ENCODE peak calls at places on chromosomes 5 and 9, in seven cellular contexts. V is IMR-90; K is MG63; I is heart left ventricle; X is left lung; J is gastrocnemius medialis; H is naive thymus-derived CD4-positive, alpha-beta T cell. A is an unnamed sample. For H3K36me3, the result is how much of the 10 kb centered on the place peaks cover.

GRCh38 chr5:140595538-140595937 is 30.9 kb downstream of the SLC35A4 start:
- DNase-seq in V (no peak), K (no peak), I (no peak), X (no peak), J (peak), H (no peak), A (no peak)

GRCh38 chr9:126999315-127000068 is 84.9 kb downstream of the RALGPS1 start:
- DNase-seq in V (no peak), K (no peak), I (no peak), X (no peak), J (no peak), H (no peak), A (no peak)

GRCh38 chr5:135468086-135468485 is 15.9 kb upstream of the TIFAB start:
- DNase-seq in V (no peak), K (no peak), I (no peak), X (no peak), J (no peak), H (no peak), A (no peak)

GRCh38 chr5:32254987-32255900 is 57.5 kb downstream of the MTMR12 start:
- DNase-seq in V (peak), K (peak), I (no peak), X (no peak), J (no peak), H (no peak), A (no peak)

GRCh38 chr9:127417130-127418036 is 6.8 kb upstream of the ZNF79 start:
- DNase-seq in V (peak), K (peak), I (no peak), X (no peak), J (no peak), H (no peak), A (peak)

GRCh38 chr9:14348241-14349140 is 34.5 kb upstream of the NFIB start:
- DNase-seq in V (no peak), K (peak), I (no peak), X (peak), J (no peak), H (no peak), A (no peak)

GRCh38 chr5:40841068-40841805 is at the start of gene CARD6:
- DNase-seq in V (peak), K (no peak), I (no peak), X (no peak), J (no peak), H (peak), A (peak)

GRCh38 chr9:111632051-111632450 is 917 bp downstream of the DNAJC25 start:
- DNase-seq in V (no peak), K (no peak), I (no peak), X (no peak), J (no peak), H (no peak), A (no peak)

GRCh38 chr9:22108581-22109370 is 99.7 kb upstream of the CDKN2B start:
- DNase-seq in V (peak), K (no peak), I (no peak), X (no peak), J (no peak), H (no peak), A (no peak)

GRCh38 chr9:89592963-89593775 is 11.6 kb upstream of the GADD45G start:
- DNase-seq in V (peak), K (peak), I (no peak), X (no peak), J (no peak), H (no peak), A (peak)

GRCh38 chr5:31860726-31861432 is 221.9 kb downstream of the PDZD2 start:
- DNase-seq in V (no peak), K (no peak), I (no peak), X (no peak), J (no peak), H (peak), A (no peak)

GRCh38 chr5:55691265-55692105 is 20.6 kb downstream of the SLC38A9 start:
- DNase-seq in V (peak), K (no peak), I (no peak), X (no peak), J (peak), H (peak), A (no peak)

GRCh38 chr9:34646211-34647083 is at the start of gene GALT:
- DNase-seq in V (peak), K (peak), I (peak), X (peak), J (peak), H (peak), A (peak)

GRCh38 chr5:145223582-145223981 is 611.6 kb downstream of the PRELID2 start:
- DNase-seq in V (no peak), K (no peak), I (no peak), X (no peak), J (no peak), H (no peak), A (no peak)

GRCh38 chr9:7273575-7273974 is 515.8 kb downstream of the KDM4C start:
- DNase-seq in V (peak), K (no peak), I (no peak), X (no peak), J (no peak), H (no peak), A (no peak)

GRCh38 chr9:33244150-33244784 is 4.3 kb downstream of the SPINK4 start:
- DNase-seq in V (no peak), K (no peak), I (no peak), X (no peak), J (no peak), H (no peak), A (no peak)

GRCh38 chr5:130198927-130199326 is 294.7 kb downstream of the CHSY3 start:
- DNase-seq in V (no peak), K (no peak), I (no peak), X (no peak), J (no peak), H (no peak), A (no peak)

GRCh38 chr5:159106569-159107282 is 7.0 kb upstream of the EBF1 start:
- DNase-seq in V (peak), K (peak), I (peak), X (peak), J (no peak), H (peak), A (peak)

GRCh38 chr9:133792721-133793470 is 54.7 kb upstream of the SARDH start:
- DNase-seq in V (peak), K (peak), I (peak), X (peak), J (peak), H (peak), A (peak)

GRCh38 chr5:143002459-143003327 is 232.5 kb downstream of the ARHGAP26 start:
- DNase-seq in V (peak), K (peak), I (no peak), X (no peak), J (no peak), H (peak), A (peak)

GRCh38 chr5:97133106-97133505 is 9.3 kb downstream of the LIX1 start:
- DNase-seq in V (no peak), K (no peak), I (no peak), X (no peak), J (no peak), H (no peak), A (no peak)

GRCh38 chr5:93078082-93079038 is 502.7 kb downstream of the NR2F1-AS1 start:
- DNase-seq in V (peak), K (peak), I (peak), X (no peak), J (no peak), H (no peak), A (peak)

GRCh38 chr9:73152445-73152844 is 780 bp downstream of the ANXA1 start:
- DNase-seq in V (peak), K (no peak), I (no peak), X (no peak), J (no peak), H (no peak), A (peak)

GRCh38 chr5:109844148-109844547 is 154.4 kb downstream of the MAN2A1 start:
- DNase-seq in V (peak), K (no peak), I (no peak), X (no peak), J (no peak), H (no peak), A (no peak)
- H3K36me3 ChIP-seq in V (under half), K (under half), I (half or more), X (under half), J (under half), H (under half), A (half or more)

DNA sequence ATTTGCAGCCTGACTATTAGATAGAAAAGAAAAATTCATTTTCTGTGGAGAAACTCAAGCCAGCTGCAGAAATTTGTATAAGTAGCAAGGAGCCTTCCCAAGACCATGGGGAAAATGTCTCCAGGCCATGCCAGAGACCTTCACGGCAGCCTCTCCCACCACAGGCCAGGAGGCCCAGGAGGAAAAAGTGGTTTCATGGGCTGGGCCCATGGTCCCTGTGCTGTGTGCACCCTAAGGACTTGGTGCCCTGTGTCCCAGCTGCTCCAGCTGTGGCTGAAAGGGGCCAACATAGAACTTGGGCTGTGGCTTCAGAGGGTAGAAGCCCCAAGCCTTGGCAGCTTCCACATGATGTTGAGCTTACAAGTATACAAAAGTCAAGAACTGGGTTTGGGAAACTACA is 73.3 kb upstream of the TTC23L start:
- DNase-seq in V (no peak), K (no peak), I (no peak), X (no peak), J (no peak), H (no peak), A (no peak)
- H3K36me3 ChIP-seq in V (under half), K (half or more), I (under half), X (under half), J (under half), H (under half), A (under half)

DNA sequence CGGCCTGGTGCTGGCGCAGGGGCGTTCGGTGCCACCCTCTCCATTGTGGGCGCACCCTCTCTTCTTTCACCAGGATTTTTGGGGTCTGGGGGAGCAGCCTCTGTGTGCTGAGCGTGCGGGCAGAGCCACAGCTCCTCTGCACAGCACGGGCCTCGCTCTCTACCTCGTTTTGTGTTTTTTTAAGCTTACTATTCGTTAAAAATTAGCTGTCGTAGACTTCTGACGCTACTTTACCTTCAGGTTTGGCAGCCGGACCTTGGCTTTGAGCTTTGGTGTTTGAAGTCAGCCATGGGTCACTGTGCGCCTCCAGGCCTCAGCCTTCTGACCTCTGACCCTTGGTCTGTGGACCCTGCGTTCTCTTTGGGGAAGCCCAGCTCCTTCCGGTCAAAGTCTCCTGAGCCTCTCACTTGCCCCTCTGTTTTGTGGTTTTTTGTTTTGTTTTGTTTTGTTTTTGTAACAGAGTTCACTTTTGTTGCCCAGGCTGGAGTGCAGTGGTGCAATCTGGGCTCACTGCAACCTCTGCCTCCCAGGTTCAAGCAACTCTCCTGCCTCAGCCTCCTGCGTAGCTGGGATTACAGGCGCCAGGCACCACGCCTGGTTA is 88.2 kb upstream of the CACNA1B start:
- DNase-seq in V (no peak), K (no peak), I (no peak), X (no peak), J (no peak), H (no peak), A (no peak)
- H3K36me3 ChIP-seq in V (under half), K (under half), I (half or more), X (half or more), J (under half), H (under half), A (under half)

DNA sequence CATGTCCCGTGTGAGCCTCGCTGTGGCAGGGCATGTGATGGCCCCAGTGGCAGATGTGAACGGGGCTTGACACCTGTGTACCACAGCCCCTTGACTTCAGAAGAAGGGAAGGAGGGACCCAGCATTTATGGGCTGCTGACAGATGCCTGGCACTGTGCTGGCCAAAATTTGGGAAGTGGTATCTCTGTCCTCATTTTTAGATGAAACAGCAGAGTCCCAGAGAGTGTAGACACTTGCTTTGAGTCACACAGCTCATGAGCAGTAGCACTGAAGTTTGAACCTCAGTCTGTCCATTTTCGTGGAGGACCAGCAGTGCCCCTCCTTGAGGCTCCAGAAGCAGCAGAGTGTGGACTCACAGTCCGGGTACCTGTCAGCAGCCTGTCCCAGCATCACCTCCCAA is 16.5 kb downstream of the NEK6 start:
- DNase-seq in V (no peak), K (no peak), I (no peak), X (no peak), J (no peak), H (no peak), A (no peak)
- H3K36me3 ChIP-seq in V (under half), K (under half), I (under half), X (under half), J (under half), H (under half), A (half or more)

DNA sequence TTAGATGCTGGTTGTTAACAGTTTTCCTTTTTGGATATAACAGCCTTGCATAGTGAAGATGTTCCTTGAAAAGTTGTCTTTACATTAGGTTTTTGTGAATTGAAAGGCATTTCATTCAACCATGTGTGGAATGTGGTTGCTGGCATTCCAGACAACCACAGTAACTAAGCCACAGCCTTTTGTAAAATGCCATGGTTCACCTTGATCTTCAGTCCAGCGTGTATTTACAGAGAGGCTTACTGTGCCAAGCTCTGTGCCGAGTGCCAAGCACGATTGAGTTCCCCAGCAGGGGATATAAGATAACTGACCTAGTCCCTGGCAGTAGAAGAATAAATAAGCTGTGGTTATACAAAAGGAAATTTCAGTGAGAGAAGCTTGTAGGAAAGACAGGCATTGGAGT is 4.9 kb downstream of the EXOSC2 start:
- DNase-seq in V (peak), K (peak), I (no peak), X (no peak), J (no peak), H (no peak), A (peak)
- H3K36me3 ChIP-seq in V (under half), K (half or more), I (half or more), X (half or more), J (under half), H (under half), A (half or more)

DNA sequence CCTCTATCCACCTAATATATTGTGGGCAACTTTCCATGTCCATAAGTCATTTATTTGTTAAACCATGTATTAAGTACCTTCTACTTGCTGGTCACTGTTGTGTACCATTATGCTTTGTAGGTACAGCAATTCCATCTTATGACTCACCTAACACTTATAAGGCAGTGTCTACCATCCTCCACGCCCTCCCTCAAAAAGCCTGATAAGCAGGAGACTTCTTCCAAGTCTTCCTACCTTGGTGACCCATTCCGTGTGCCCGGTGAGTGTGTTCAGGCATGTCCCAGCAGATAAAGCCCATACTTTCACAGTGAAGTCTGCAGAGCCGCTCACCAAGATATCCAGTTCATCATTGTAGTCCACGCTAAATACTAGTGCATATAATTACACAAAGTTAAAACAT is 17.4 kb downstream of the FBXW2 start:
- DNase-seq in V (no peak), K (no peak), I (no peak), X (no peak), J (no peak), H (no peak), A (no peak)
- H3K36me3 ChIP-seq in V (under half), K (half or more), I (half or more), X (half or more), J (under half), H (under half), A (half or more)

GRCh38 chr5:14476791-14477435 is 104.7 kb upstream of the OTULINL start:
- DNase-seq in V (peak), K (no peak), I (no peak), X (no peak), J (no peak), H (no peak), A (peak)
- H3K36me3 ChIP-seq in V (half or more), K (half or more), I (half or more), X (half or more), J (under half), H (under half), A (half or more)

GRCh38 chr9:97629136-97629535 is 4.0 kb downstream of the TSTD2 start:
- DNase-seq in V (no peak), K (no peak), I (no peak), X (no peak), J (no peak), H (no peak), A (no peak)

GRCh38 chr9:97625620-97626019 is 7.5 kb downstream of the TSTD2 start:
- DNase-seq in V (no peak), K (no peak), I (no peak), X (no peak), J (no peak), H (no peak), A (no peak)

GRCh38 chr9:97628668-97629067 is 4.5 kb downstream of the TSTD2 start:
- DNase-seq in V (no peak), K (no peak), I (no peak), X (no peak), J (no peak), H (no peak), A (no peak)

GRCh38 chr9:97627624-97628023 is 5.5 kb downstream of the TSTD2 start:
- DNase-seq in V (peak), K (no peak), I (no peak), X (no peak), J (no peak), H (no peak), A (no peak)

GRCh38 chr9:97623946-97624345 is 9.2 kb downstream of the TSTD2 start:
- DNase-seq in V (no peak), K (no peak), I (no peak), X (no peak), J (no peak), H (no peak), A (no peak)
- H3K36me3 ChIP-seq in V (under half), K (under half), I (half or more), X (half or more), J (under half), H (under half), A (under half)

GRCh38 chr5:173901705-173902104 is 13.6 kb downstream of the CPEB4 start:
- DNase-seq in V (no peak), K (no peak), I (no peak), X (no peak), J (no peak), H (no peak), A (no peak)

GRCh38 chr5:173903396-173904140 is 15.4 kb downstream of the CPEB4 start:
- DNase-seq in V (no peak), K (no peak), I (no peak), X (no peak), J (no peak), H (no peak), A (no peak)

GRCh38 chr5:173902334-173902733 is 14.2 kb downstream of the CPEB4 start:
- DNase-seq in V (no peak), K (no peak), I (no peak), X (no peak), J (no peak), H (no peak), A (no peak)

GRCh38 chr5:173907284-173907683 is 19.1 kb downstream of the CPEB4 start:
- DNase-seq in V (no peak), K (no peak), I (no peak), X (no peak), J (no peak), H (no peak), A (no peak)

DNA sequence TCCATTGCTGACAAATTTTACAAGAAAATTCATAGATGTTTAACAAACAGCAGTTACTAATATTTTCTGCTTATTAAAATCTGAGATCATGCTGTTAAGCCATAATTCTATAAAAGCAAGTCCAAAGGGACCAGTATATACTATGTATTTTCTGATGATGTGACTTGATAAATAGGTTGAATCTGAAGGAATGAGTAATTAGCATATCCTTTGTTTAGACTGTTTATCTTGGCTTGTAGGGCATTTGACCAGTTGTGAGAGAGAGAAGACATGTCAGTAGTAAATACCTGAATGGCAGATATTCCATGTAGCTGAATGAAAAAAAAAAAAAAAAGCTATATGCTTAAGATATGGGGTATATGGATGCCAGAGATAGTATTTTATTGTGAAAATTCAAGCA is 14.6 kb downstream of the CPEB4 start:
- DNase-seq in V (no peak), K (no peak), I (no peak), X (no peak), J (no peak), H (no peak), A (no peak)
- H3K36me3 ChIP-seq in V (under half), K (under half), I (under half), X (under half), J (under half), H (under half), A (under half)

GRCh38 chr5:134138416-134139376 is 24.2 kb downstream of the TCF7 start:
- DNase-seq in V (peak), K (peak), I (no peak), X (no peak), J (no peak), H (no peak), A (peak)
- H3K36me3 ChIP-seq in V (under half), K (half or more), I (half or more), X (half or more), J (under half), H (under half), A (half or more)